ENCODE peak calls at places on chromosomes 7 and 10, in five cellular contexts. V, E, T, X and F are unnamed samples.

GRCh38 chr10:791639-792038 is 102.2 kb upstream of the DIP2C start:
- DNase-seq in V (no peak), E (no peak), T (no peak), X (no peak), F (no peak)

GRCh38 chr7:143245123-143245522 is 18.1 kb upstream of the GSTK1 start:
- DNase-seq in V (no peak), E (no peak), T (no peak), X (no peak), F (no peak)

GRCh38 chr10:117967149-117967548 is 79.6 kb downstream of the RAB11FIP2 start:
- DNase-seq in V (no peak), E (no peak), T (no peak), X (peak), F (no peak)

GRCh38 chr10:98323221-98324164 is 55.5 kb upstream of the LOXL4 start:
- DNase-seq in V (peak), E (no peak), T (peak), X (no peak), F (no peak)

GRCh38 chr7:73699370-73700069 is 16.1 kb downstream of the BUD23 start:
- DNase-seq in V (no peak), E (no peak), T (no peak), X (no peak), F (no peak)

GRCh38 chr10:48199580-48200377 is 74.7 kb downstream of the FRMPD2 start:
- DNase-seq in V (peak), E (no peak), T (peak), X (no peak), F (no peak)

GRCh38 chr7:84633-85020 is 107.7 kb upstream of the FAM20C start:
- DNase-seq in V (no peak), E (no peak), T (no peak), X (no peak), F (no peak)

GRCh38 chr7:25002826-25003225 is 22.8 kb upstream of the OSBPL3 start:
- DNase-seq in V (no peak), E (no peak), T (no peak), X (no peak), F (no peak)

GRCh38 chr10:67793313-67793712 is 44.7 kb downstream of the DNAJC12 start:
- DNase-seq in V (no peak), E (no peak), T (no peak), X (no peak), F (no peak)

GRCh38 chr10:124004372-124004928 is 88.9 kb downstream of the CHST15 start:
- DNase-seq in V (no peak), E (no peak), T (no peak), X (no peak), F (no peak)

GRCh38 chr7:96723622-96724021 is 14.0 kb upstream of the SEM1 start:
- DNase-seq in V (no peak), E (no peak), T (no peak), X (no peak), F (no peak)

GRCh38 chr10:33117816-33118215 is 159.8 kb upstream of the ITGB1 start:
- DNase-seq in V (no peak), E (peak), T (no peak), X (no peak), F (no peak)